ENCODE peak calls at places on chromosomes 7 and 10, in six cellular contexts. W is fibroblast of mammary gland, L is left ventricle myocardium superior, N is T-helper 2 cell, J is left lobe of liver, K is NCI-H2107. F is an unnamed sample.

GRCh38 chr7:289209-289755 is 688 bp upstream of the FOXL3 start:
- DNase-seq in W (no peak), L (no peak), N (no peak), J (no peak), K (no peak), F (no peak)

GRCh38 chr10:84244651-84245270 is at the start of gene RGR:
- DNase-seq in W (no peak), L (peak), N (no peak), J (no peak), K (no peak), F (no peak)

GRCh38 chr10:92848441-92849233 is at the start of gene EXOC6:
- DNase-seq in W (peak), L (peak), N (peak), J (peak), K (peak), F (peak)

GRCh38 chr10:93368210-93368609 is 113.9 kb downstream of the MYOF start:
- DNase-seq in W (peak), L (peak), N (no peak), J (no peak), K (no peak), F (no peak)

GRCh38 chr10:22599636-22600228 is 114.6 kb downstream of the PIP4K2A start:
- DNase-seq in W (no peak), L (no peak), N (no peak), J (no peak), K (no peak), F (no peak)

GRCh38 chr10:22219308-22219707 is 1.5 kb upstream of the EBLN1 start:
- DNase-seq in W (peak), L (no peak), N (no peak), J (no peak), K (no peak), F (no peak)

GRCh38 chr7:27148031-27148775 is 629 bp upstream of the HOXA6 start:
- DNase-seq in W (peak), L (no peak), N (no peak), J (peak), K (no peak), F (no peak)

GRCh38 chr7:29565982-29566746 is 2.5 kb downstream of the PRR15 start:
- DNase-seq in W (no peak), L (peak), N (no peak), J (no peak), K (no peak), F (no peak)

GRCh38 chr10:130025326-130025725 is 61.3 kb upstream of the EBF3 start:
- DNase-seq in W (no peak), L (no peak), N (no peak), J (no peak), K (no peak), F (no peak)

GRCh38 chr7:74523015-74523414 is 69.3 kb downstream of the GTF2IRD1 start:
- DNase-seq in W (no peak), L (no peak), N (no peak), J (no peak), K (no peak), F (no peak)

F was measured in T-helper 22 cell.